ENCODE peak calls at places on chromosome 9, in four cellular contexts. D is stomach, A is breast epithelium, N is esophagus squamous epithelium. Y is an unnamed sample.

GRCh38 chr9:75896193-75896592 is 5.7 kb downstream of the PCSK5 start:
- DNase-seq in D (no peak), A (no peak), N (no peak), Y (no peak)

GRCh38 chr9:35028341-35028740 is 38.8 kb downstream of the DNAJB5 start:
- DNase-seq in D (no peak), A (no peak), N (no peak), Y (no peak)

GRCh38 chr9:18791074-18791473 is 241.9 kb downstream of the SAXO1 start:
- DNase-seq in D (no peak), A (no peak), N (no peak), Y (no peak)

GRCh38 chr9:111056554-111056953 is 18.3 kb upstream of the LPAR1 start:
- DNase-seq in D (no peak), A (no peak), N (no peak), Y (no peak)

GRCh38 chr9:21970800-21971620 is 23.2 kb downstream of the CDKN2A start:
- DNase-seq in D (no peak), A (no peak), N (no peak), Y (no peak)

GRCh38 chr9:23258569-23258968 is 567.5 kb downstream of the ELAVL2 start:
- DNase-seq in D (no peak), A (no peak), N (no peak), Y (no peak)

GRCh38 chr9:14372437-14373318 is 58.7 kb upstream of the NFIB start:
- DNase-seq in D (no peak), A (peak; percentile 58), N (no peak), Y (no peak)

GRCh38 chr9:124040935-124041816 is 29.6 kb downstream of the LHX2 start:
- DNase-seq in D (peak; percentile 65), A (no peak), N (no peak), Y (peak; percentile 58)

GRCh38 chr9:134502261-134503211 is 139.1 kb upstream of the COL5A1 start:
- DNase-seq in D (peak; percentile 32), A (no peak), N (no peak), Y (peak; percentile 42)

GRCh38 chr9:20295555-20295954 is 326.7 kb downstream of the MLLT3 start:
- DNase-seq in D (no peak), A (no peak), N (no peak), Y (no peak)

GRCh38 chr9:95297316-95297715 is 20.2 kb downstream of the FANCC start:
- DNase-seq in D (no peak), A (no peak), N (no peak), Y (no peak)

GRCh38 chr9:86354048-86354881 is at the start of gene TUT7:
- DNase-seq in D (peak; percentile 97), A (peak; percentile 93), N (peak; percentile 71), Y (peak; percentile 97)

GRCh38 chr9:86353591-86354047 is 591 bp downstream of the TUT7 start:
- DNase-seq in D (peak; percentile 60), A (peak; percentile 40), N (no peak), Y (peak; percentile 68)

GRCh38 chr9:86354882-86355399 is 731 bp upstream of the TUT7 start:
- DNase-seq in D (no peak), A (no peak), N (no peak), Y (no peak)

GRCh38 chr9:86351897-86352296 is 2.3 kb downstream of the TUT7 start:
- DNase-seq in D (no peak), A (no peak), N (no peak), Y (no peak)

DNA sequence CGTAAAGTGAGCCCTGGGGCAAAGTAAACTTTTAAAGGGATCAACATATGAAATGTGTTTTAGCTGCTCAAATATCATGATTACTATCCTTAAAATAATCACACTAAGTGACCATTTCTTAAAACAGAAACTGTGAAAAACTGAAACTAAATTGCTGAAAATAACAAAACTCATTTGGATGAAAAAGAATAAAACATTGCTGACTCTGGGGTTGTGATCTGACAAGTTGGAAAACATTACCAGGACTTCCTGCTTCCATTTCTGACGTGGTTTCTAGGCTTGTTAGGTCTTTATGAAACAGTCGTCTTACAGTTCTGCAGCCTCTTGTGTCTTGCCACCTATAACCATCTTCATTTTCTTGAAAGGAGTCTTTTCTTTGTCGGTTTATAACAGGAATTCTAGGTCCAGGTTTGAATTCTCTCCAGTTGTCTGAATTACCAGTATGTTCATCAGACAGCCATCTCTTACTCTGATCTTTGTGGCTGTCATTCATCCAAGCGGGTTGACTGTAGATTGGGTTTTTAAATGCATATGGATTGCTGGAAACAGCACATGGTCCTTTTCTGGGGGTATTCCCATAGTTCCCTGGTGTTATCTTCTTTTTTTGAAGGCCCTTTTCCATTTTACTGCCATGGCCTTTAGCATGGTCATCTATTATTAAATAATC is 1.6 kb downstream of the TUT7 start:
- DNase-seq in D (no peak), A (no peak), N (no peak), Y (no peak)
- H3K27ac ChIP-seq in D (peak overlapping the region; percentile 96), A (peak overlapping the region; percentile 92), N (peak overlapping the region; percentile 96), Y (peak overlapping the region; percentile 97)

DNA sequence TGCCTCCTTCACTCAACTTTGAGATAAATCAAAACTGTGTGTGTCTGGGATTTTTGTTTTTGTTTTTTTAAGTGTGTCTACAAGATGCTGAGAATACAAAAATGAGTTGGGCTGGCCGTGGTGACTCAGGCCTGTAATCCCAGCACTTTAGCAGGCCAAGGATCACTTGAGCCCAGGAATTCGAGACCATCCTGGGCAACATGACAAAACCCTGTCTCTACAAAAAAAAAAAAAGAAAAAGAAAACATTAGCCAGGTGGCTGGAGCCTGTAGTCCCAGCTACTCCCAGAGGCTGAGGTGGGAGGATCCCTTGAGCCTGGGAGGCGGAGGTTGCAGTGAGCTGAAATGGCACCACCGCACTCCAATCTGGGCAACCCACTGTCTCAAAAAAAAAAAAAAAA is 21.0 kb downstream of the HNRNPK start:
- DNase-seq in D (no peak), A (no peak), N (no peak), Y (no peak)
- H3K27ac ChIP-seq in D (peak overlapping the region; percentile 18), A (no peak overlapping the region), N (no peak overlapping the region), Y (no peak overlapping the region)

GRCh38 chr9:129640086-129640870 is 1.7 kb downstream of the ASB6 start:
- DNase-seq in D (peak; percentile 59), A (no peak), N (no peak), Y (no peak)

GRCh38 chr9:129639034-129639630 is 2.8 kb downstream of the ASB6 start:
- DNase-seq in D (no peak), A (no peak), N (no peak), Y (no peak)

GRCh38 chr9:129637673-129638439 is 4.1 kb downstream of the ASB6 start:
- DNase-seq in D (no peak), A (no peak), N (no peak), Y (no peak)

GRCh38 chr9:129640871-129641750 is 840 bp downstream of the ASB6 start:
- DNase-seq in D (no peak), A (no peak), N (no peak), Y (no peak)

DNA sequence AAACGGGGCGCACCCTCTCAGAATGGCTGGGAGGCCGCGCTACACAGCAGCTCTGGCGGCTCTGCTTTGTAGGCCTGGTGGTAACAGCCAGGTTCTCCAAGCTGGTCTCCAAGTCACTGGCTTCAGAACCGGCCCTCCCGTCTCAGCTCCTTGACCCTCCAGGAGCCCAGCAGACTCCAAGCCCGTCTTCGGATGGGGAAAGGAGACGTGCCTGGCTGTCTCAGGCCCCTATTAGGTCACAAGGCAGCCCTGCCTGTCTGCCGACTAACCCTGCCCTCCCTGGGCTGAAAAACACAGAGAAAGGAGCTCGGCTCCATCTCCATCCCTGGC is 2.2 kb downstream of the ASB6 start:
- DNase-seq in D (no peak), A (no peak), N (no peak), Y (no peak)
- H3K27ac ChIP-seq in D (peak overlapping the region; percentile 90), A (peak overlapping the region; percentile 86), N (peak overlapping the region; percentile 30), Y (no peak overlapping the region)

GRCh38 chr9:136622538-136622948 is 40.2 kb upstream of the EGFL7 start:
- DNase-seq in D (no peak), A (no peak), N (no peak), Y (no peak)
- H3K27ac ChIP-seq in D (no peak overlapping the region), A (no peak overlapping the region), N (peak overlapping the region; percentile 82), Y (no peak overlapping the region)

GRCh38 chr9:68805890-68806517 is 101.0 kb downstream of the PIP5K1B start:
- DNase-seq in D (no peak), A (no peak), N (no peak), Y (no peak)

GRCh38 chr9:68802525-68803015 is 97.5 kb downstream of the PIP5K1B start:
- DNase-seq in D (no peak), A (no peak), N (no peak), Y (peak; percentile 32)

GRCh38 chr9:68800836-68801235 is 95.8 kb downstream of the PIP5K1B start:
- DNase-seq in D (no peak), A (no peak), N (no peak), Y (no peak)

GRCh38 chr9:68808481-68808880 is 103.4 kb downstream of the PIP5K1B start:
- DNase-seq in D (no peak), A (no peak), N (no peak), Y (no peak)

DNA sequence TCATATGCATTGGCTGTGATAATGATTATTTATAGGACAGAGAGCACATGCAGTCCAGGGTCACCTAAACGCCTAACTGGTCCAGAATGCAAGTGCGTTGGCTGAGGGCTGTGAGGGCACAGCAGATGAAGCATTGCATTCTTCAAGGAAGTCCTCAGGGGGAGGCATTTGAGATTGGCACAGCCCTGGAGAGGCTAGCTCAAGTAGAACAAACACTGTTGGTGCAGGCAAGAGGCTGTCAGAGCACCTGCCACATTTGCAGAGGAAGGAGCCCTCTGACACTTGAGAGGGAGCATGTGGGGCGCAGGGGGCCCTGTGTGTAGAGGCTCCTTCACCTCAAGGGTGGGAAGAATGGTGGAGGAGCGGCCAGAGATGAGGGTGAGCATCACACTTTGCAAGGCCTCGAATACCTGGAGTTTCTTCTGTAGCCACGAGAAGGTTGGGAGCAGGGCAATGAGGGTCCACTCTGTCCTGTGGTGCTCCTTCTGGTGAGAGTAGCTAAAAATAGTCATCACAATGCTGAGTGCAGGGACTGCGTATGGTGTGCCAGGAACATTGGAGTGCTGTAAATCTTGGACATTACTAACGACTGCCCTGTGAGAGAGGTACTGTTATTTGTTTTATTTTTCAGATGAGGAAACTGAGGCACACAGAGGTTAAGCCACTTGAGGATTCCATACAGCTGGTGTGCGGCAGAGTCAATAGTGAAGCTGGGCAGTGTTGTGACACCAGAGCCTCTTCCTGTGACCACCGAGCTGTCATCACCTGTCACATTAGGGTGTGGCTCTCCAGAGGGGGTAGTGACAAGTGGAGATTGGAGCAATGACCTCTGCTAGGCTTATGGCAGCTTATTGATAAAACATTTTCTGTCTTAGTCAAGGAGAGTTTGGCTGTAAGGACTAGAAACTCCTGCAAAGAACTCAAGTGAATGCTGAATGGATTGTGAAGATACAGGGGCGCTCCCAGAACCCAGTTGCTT is 100.2 kb downstream of the PIP5K1B start:
- DNase-seq in D (no peak), A (no peak), N (no peak), Y (no peak)
- H3K27ac ChIP-seq in D (peak overlapping the region; percentile 4), A (no peak overlapping the region), N (no peak overlapping the region), Y (no peak overlapping the region)

GRCh38 chr9:130715270-130716077 is 21.9 kb downstream of the EXOSC2 start:
- DNase-seq in D (no peak), A (no peak), N (no peak), Y (no peak)
- H3K27ac ChIP-seq in D (peak overlapping the region; percentile 99), A (no peak overlapping the region), N (peak overlapping the region; percentile 10), Y (peak overlapping the region; percentile 99)

GRCh38 chr9:131017067-131017466 is 8.1 kb downstream of the LAMC3 start:
- DNase-seq in D (no peak), A (no peak), N (no peak), Y (no peak)
- H3K27ac ChIP-seq in D (no peak overlapping the region), A (peak overlapping the region; percentile 30), N (no peak overlapping the region), Y (no peak overlapping the region)

Y was measured in transverse colon.